ENCODE peak calls at places on chromosome 19, in seven cellular contexts. One of them, this sample, is unnamed.

GRCh38 chr19:574658-575526 is 2.5 kb downstream of the BSG start:
- DNase-seq in AML-193: peak; percentile 32
- DNase-seq in cardiac fibroblast: peak; percentile 32
- DNase-seq in NCI-H510A: no peak
- DNase-seq in stimulated activated CD8-positive, alpha-beta memory T cell treated with anti-CD3 and anti-CD28 coated beads, Interleukin-15, amount 100 ng/mL, for 24 hours: no peak
- DNase-seq in left lung: peak; percentile 80
- DNase-seq in C1 segment of cervical spinal cord: no peak
- DNase-seq in this sample: no peak

GRCh38 chr19:28586501-28586900 is 626.5 kb downstream of the UQCRFS1 start:
- DNase-seq in stimulated activated CD8-positive, alpha-beta memory T cell treated with anti-CD3 and anti-CD28 coated beads, Interleukin-15, amount 100 ng/mL, for 24 hours: no peak
- DNase-seq in C1 segment of cervical spinal cord: no peak
- DNase-seq in NCI-H510A: no peak
- DNase-seq in cardiac fibroblast: no peak
- DNase-seq in AML-193: no peak
- DNase-seq in left lung: no peak
- DNase-seq in this sample: no peak

GRCh38 chr19:1001538-1002166 is 1.4 kb downstream of the GRIN3B start:
- DNase-seq in NCI-H510A: no peak
- DNase-seq in stimulated activated CD8-positive, alpha-beta memory T cell treated with anti-CD3 and anti-CD28 coated beads, Interleukin-15, amount 100 ng/mL, for 24 hours: peak; percentile 53
- DNase-seq in AML-193: peak; percentile 17
- DNase-seq in C1 segment of cervical spinal cord: peak; percentile 2
- DNase-seq in cardiac fibroblast: no peak
- DNase-seq in left lung: peak; percentile 95
- DNase-seq in this sample: peak; percentile 81

GRCh38 chr19:10430505-10431253 is 10.3 kb downstream of the PDE4A start:
- DNase-seq in stimulated activated CD8-positive, alpha-beta memory T cell treated with anti-CD3 and anti-CD28 coated beads, Interleukin-15, amount 100 ng/mL, for 24 hours: no peak
- DNase-seq in NCI-H510A: no peak
- DNase-seq in AML-193: no peak
- DNase-seq in C1 segment of cervical spinal cord: no peak
- DNase-seq in cardiac fibroblast: peak; percentile 32
- DNase-seq in left lung: peak; percentile 91
- DNase-seq in this sample: no peak

GRCh38 chr19:32662186-32662585 is 12.8 kb downstream of the ANKRD27 start:
- DNase-seq in left lung: no peak
- DNase-seq in cardiac fibroblast: peak; percentile 80
- DNase-seq in AML-193: peak; percentile 18
- DNase-seq in C1 segment of cervical spinal cord: no peak
- DNase-seq in NCI-H510A: no peak
- DNase-seq in stimulated activated CD8-positive, alpha-beta memory T cell treated with anti-CD3 and anti-CD28 coated beads, Interleukin-15, amount 100 ng/mL, for 24 hours: no peak
- DNase-seq in this sample: no peak

GRCh38 chr19:16670291-16670690 is 9.4 kb downstream of the TMEM38A start:
- DNase-seq in stimulated activated CD8-positive, alpha-beta memory T cell treated with anti-CD3 and anti-CD28 coated beads, Interleukin-15, amount 100 ng/mL, for 24 hours: no peak
- DNase-seq in NCI-H510A: no peak
- DNase-seq in C1 segment of cervical spinal cord: no peak
- DNase-seq in cardiac fibroblast: no peak
- DNase-seq in AML-193: no peak
- DNase-seq in left lung: peak; percentile 31
- DNase-seq in this sample: no peak

GRCh38 chr19:52351512-52351911 is 15.5 kb downstream of the ZNF610 start:
- DNase-seq in stimulated activated CD8-positive, alpha-beta memory T cell treated with anti-CD3 and anti-CD28 coated beads, Interleukin-15, amount 100 ng/mL, for 24 hours: no peak
- DNase-seq in NCI-H510A: no peak
- DNase-seq in AML-193: no peak
- DNase-seq in C1 segment of cervical spinal cord: no peak
- DNase-seq in left lung: no peak
- DNase-seq in cardiac fibroblast: no peak
- DNase-seq in this sample: no peak

GRCh38 chr19:4454952-4455738 is 2.4 kb downstream of the UBXN6 start:
- DNase-seq in AML-193: no peak
- DNase-seq in left lung: no peak
- DNase-seq in stimulated activated CD8-positive, alpha-beta memory T cell treated with anti-CD3 and anti-CD28 coated beads, Interleukin-15, amount 100 ng/mL, for 24 hours: no peak
- DNase-seq in NCI-H510A: no peak
- DNase-seq in C1 segment of cervical spinal cord: no peak
- DNase-seq in cardiac fibroblast: peak; percentile 43
- DNase-seq in this sample: no peak

GRCh38 chr19:18776736-18777135 is 14.4 kb downstream of the COMP start:
- DNase-seq in cardiac fibroblast: peak; percentile 52
- DNase-seq in left lung: no peak
- DNase-seq in stimulated activated CD8-positive, alpha-beta memory T cell treated with anti-CD3 and anti-CD28 coated beads, Interleukin-15, amount 100 ng/mL, for 24 hours: no peak
- DNase-seq in AML-193: no peak
- DNase-seq in NCI-H510A: no peak
- DNase-seq in C1 segment of cervical spinal cord: no peak
- DNase-seq in this sample: no peak

GRCh38 chr19:47331931-47332547 is at the start of gene C5AR2:
- DNase-seq in cardiac fibroblast: peak; percentile 45
- DNase-seq in left lung: peak; percentile 37
- DNase-seq in NCI-H510A: no peak
- DNase-seq in stimulated activated CD8-positive, alpha-beta memory T cell treated with anti-CD3 and anti-CD28 coated beads, Interleukin-15, amount 100 ng/mL, for 24 hours: no peak
- DNase-seq in C1 segment of cervical spinal cord: no peak
- DNase-seq in AML-193: no peak
- DNase-seq in this sample: no peak

GRCh38 chr19:10104665-10105221 is 1.4 kb upstream of the PPAN start:
- DNase-seq in C1 segment of cervical spinal cord: no peak
- DNase-seq in left lung: peak; percentile 55
- DNase-seq in AML-193: no peak
- DNase-seq in NCI-H510A: no peak
- DNase-seq in stimulated activated CD8-positive, alpha-beta memory T cell treated with anti-CD3 and anti-CD28 coated beads, Interleukin-15, amount 100 ng/mL, for 24 hours: no peak
- DNase-seq in cardiac fibroblast: no peak
- DNase-seq in this sample: peak; percentile 6

GRCh38 chr19:2138061-2138728 is 13.2 kb downstream of the AP3D1 start:
- DNase-seq in stimulated activated CD8-positive, alpha-beta memory T cell treated with anti-CD3 and anti-CD28 coated beads, Interleukin-15, amount 100 ng/mL, for 24 hours: no peak
- DNase-seq in NCI-H510A: no peak
- DNase-seq in AML-193: no peak
- DNase-seq in C1 segment of cervical spinal cord: no peak
- DNase-seq in left lung: no peak
- DNase-seq in cardiac fibroblast: no peak
- DNase-seq in this sample: no peak

GRCh38 chr19:28505933-28506332 is 707.0 kb downstream of the UQCRFS1 start:
- DNase-seq in NCI-H510A: no peak
- DNase-seq in AML-193: no peak
- DNase-seq in C1 segment of cervical spinal cord: no peak
- DNase-seq in left lung: no peak
- DNase-seq in cardiac fibroblast: no peak
- DNase-seq in stimulated activated CD8-positive, alpha-beta memory T cell treated with anti-CD3 and anti-CD28 coated beads, Interleukin-15, amount 100 ng/mL, for 24 hours: no peak
- DNase-seq in this sample: no peak

GRCh38 chr19:49615861-49616260 is 24.1 kb downstream of the RRAS start:
- DNase-seq in C1 segment of cervical spinal cord: no peak
- DNase-seq in stimulated activated CD8-positive, alpha-beta memory T cell treated with anti-CD3 and anti-CD28 coated beads, Interleukin-15, amount 100 ng/mL, for 24 hours: no peak
- DNase-seq in AML-193: no peak
- DNase-seq in NCI-H510A: no peak
- DNase-seq in left lung: peak; percentile 67
- DNase-seq in cardiac fibroblast: no peak
- DNase-seq in this sample: no peak

GRCh38 chr19:13953021-13953531 is 767 bp downstream of the DCAF15 start:
- DNase-seq in stimulated activated CD8-positive, alpha-beta memory T cell treated with anti-CD3 and anti-CD28 coated beads, Interleukin-15, amount 100 ng/mL, for 24 hours: no peak
- DNase-seq in C1 segment of cervical spinal cord: no peak
- DNase-seq in NCI-H510A: no peak
- DNase-seq in left lung: no peak
- DNase-seq in AML-193: peak; percentile 20
- DNase-seq in cardiac fibroblast: peak; percentile 63
- DNase-seq in this sample: no peak

GRCh38 chr19:51664997-51665396 is 18.4 kb upstream of the SIGLEC14 start:
- DNase-seq in AML-193: peak; percentile 26
- DNase-seq in cardiac fibroblast: peak; percentile 41
- DNase-seq in stimulated activated CD8-positive, alpha-beta memory T cell treated with anti-CD3 and anti-CD28 coated beads, Interleukin-15, amount 100 ng/mL, for 24 hours: no peak
- DNase-seq in NCI-H510A: no peak
- DNase-seq in C1 segment of cervical spinal cord: no peak
- DNase-seq in left lung: no peak
- DNase-seq in this sample: no peak

GRCh38 chr19:41578886-41579285 is 2.9 kb downstream of the CEACAM21 start:
- DNase-seq in left lung: no peak
- DNase-seq in cardiac fibroblast: no peak
- DNase-seq in NCI-H510A: no peak
- DNase-seq in stimulated activated CD8-positive, alpha-beta memory T cell treated with anti-CD3 and anti-CD28 coated beads, Interleukin-15, amount 100 ng/mL, for 24 hours: no peak
- DNase-seq in C1 segment of cervical spinal cord: no peak
- DNase-seq in AML-193: no peak
- DNase-seq in this sample: no peak

GRCh38 chr19:29260477-29261317 is 47.7 kb upstream of the UQCRFS1 start:
- DNase-seq in stimulated activated CD8-positive, alpha-beta memory T cell treated with anti-CD3 and anti-CD28 coated beads, Interleukin-15, amount 100 ng/mL, for 24 hours: no peak
- DNase-seq in cardiac fibroblast: peak; percentile 51
- DNase-seq in NCI-H510A: no peak
- DNase-seq in AML-193: peak; percentile 29
- DNase-seq in C1 segment of cervical spinal cord: no peak
- DNase-seq in left lung: no peak
- DNase-seq in this sample: no peak

GRCh38 chr19:38617764-38618589 is at the start of gene MAP4K1:
- DNase-seq in AML-193: peak; percentile 44
- DNase-seq in C1 segment of cervical spinal cord: no peak
- DNase-seq in cardiac fibroblast: no peak
- DNase-seq in left lung: peak; percentile 86
- DNase-seq in NCI-H510A: peak; percentile 49
- DNase-seq in stimulated activated CD8-positive, alpha-beta memory T cell treated with anti-CD3 and anti-CD28 coated beads, Interleukin-15, amount 100 ng/mL, for 24 hours: peak; percentile 38
- DNase-seq in this sample: no peak

GRCh38 chr19:36003284-36003683 is 5.3 kb downstream of the SYNE4 start:
- DNase-seq in left lung: no peak
- DNase-seq in cardiac fibroblast: no peak
- DNase-seq in C1 segment of cervical spinal cord: no peak
- DNase-seq in stimulated activated CD8-positive, alpha-beta memory T cell treated with anti-CD3 and anti-CD28 coated beads, Interleukin-15, amount 100 ng/mL, for 24 hours: no peak
- DNase-seq in NCI-H510A: no peak
- DNase-seq in AML-193: no peak
- DNase-seq in this sample: no peak

GRCh38 chr19:41195675-41196497 is 2.9 kb downstream of the CYP2S1 start:
- DNase-seq in NCI-H510A: no peak
- DNase-seq in stimulated activated CD8-positive, alpha-beta memory T cell treated with anti-CD3 and anti-CD28 coated beads, Interleukin-15, amount 100 ng/mL, for 24 hours: no peak
- DNase-seq in C1 segment of cervical spinal cord: no peak
- DNase-seq in AML-193: no peak
- DNase-seq in cardiac fibroblast: peak; percentile 61
- DNase-seq in left lung: no peak
- DNase-seq in this sample: no peak

GRCh38 chr19:21580818-21581217 is 75.4 kb downstream of the ZNF429 start:
- DNase-seq in cardiac fibroblast: no peak
- DNase-seq in left lung: no peak
- DNase-seq in stimulated activated CD8-positive, alpha-beta memory T cell treated with anti-CD3 and anti-CD28 coated beads, Interleukin-15, amount 100 ng/mL, for 24 hours: no peak
- DNase-seq in AML-193: no peak
- DNase-seq in NCI-H510A: no peak
- DNase-seq in C1 segment of cervical spinal cord: no peak
- DNase-seq in this sample: no peak

GRCh38 chr19:33227242-33227650 is 1.6 kb upstream of the SLC7A10 start:
- DNase-seq in AML-193: no peak
- DNase-seq in cardiac fibroblast: no peak
- DNase-seq in NCI-H510A: no peak
- DNase-seq in stimulated activated CD8-positive, alpha-beta memory T cell treated with anti-CD3 and anti-CD28 coated beads, Interleukin-15, amount 100 ng/mL, for 24 hours: no peak
- DNase-seq in C1 segment of cervical spinal cord: no peak
- DNase-seq in left lung: peak; percentile 76
- DNase-seq in this sample: no peak

GRCh38 chr19:19540707-19541515 is 2.8 kb downstream of the CILP2 start:
- DNase-seq in NCI-H510A: no peak
- DNase-seq in stimulated activated CD8-positive, alpha-beta memory T cell treated with anti-CD3 and anti-CD28 coated beads, Interleukin-15, amount 100 ng/mL, for 24 hours: peak; percentile 43
- DNase-seq in cardiac fibroblast: peak; percentile 37
- DNase-seq in C1 segment of cervical spinal cord: no peak
- DNase-seq in AML-193: no peak
- DNase-seq in left lung: no peak
- DNase-seq in this sample: no peak

GRCh38 chr19:50500060-50500752 is 10.8 kb downstream of the JOSD2 start:
- DNase-seq in C1 segment of cervical spinal cord: no peak
- DNase-seq in cardiac fibroblast: no peak
- DNase-seq in NCI-H510A: no peak
- DNase-seq in stimulated activated CD8-positive, alpha-beta memory T cell treated with anti-CD3 and anti-CD28 coated beads, Interleukin-15, amount 100 ng/mL, for 24 hours: no peak
- DNase-seq in AML-193: no peak
- DNase-seq in left lung: peak; percentile 62
- DNase-seq in this sample: no peak

GRCh38 chr19:7004313-7004931 is 16.8 kb downstream of the MBD3L2B start:
- DNase-seq in AML-193: peak; percentile 59
- DNase-seq in left lung: no peak
- DNase-seq in NCI-H510A: no peak
- DNase-seq in C1 segment of cervical spinal cord: no peak
- DNase-seq in stimulated activated CD8-positive, alpha-beta memory T cell treated with anti-CD3 and anti-CD28 coated beads, Interleukin-15, amount 100 ng/mL, for 24 hours: no peak
- DNase-seq in cardiac fibroblast: no peak
- DNase-seq in this sample: no peak

GRCh38 chr19:4042731-4043082 is 24.0 kb downstream of the ZBTB7A start:
- DNase-seq in left lung: peak; percentile 83
- DNase-seq in stimulated activated CD8-positive, alpha-beta memory T cell treated with anti-CD3 and anti-CD28 coated beads, Interleukin-15, amount 100 ng/mL, for 24 hours: no peak
- DNase-seq in cardiac fibroblast: no peak
- DNase-seq in AML-193: no peak
- DNase-seq in C1 segment of cervical spinal cord: no peak
- DNase-seq in NCI-H510A: peak; percentile 32
- DNase-seq in this sample: no peak

GRCh38 chr19:51251453-51251790 is 542 bp downstream of the SIGLECL1 start:
- DNase-seq in AML-193: no peak
- DNase-seq in C1 segment of cervical spinal cord: no peak
- DNase-seq in left lung: no peak
- DNase-seq in NCI-H510A: no peak
- DNase-seq in cardiac fibroblast: no peak
- DNase-seq in stimulated activated CD8-positive, alpha-beta memory T cell treated with anti-CD3 and anti-CD28 coated beads, Interleukin-15, amount 100 ng/mL, for 24 hours: no peak
- DNase-seq in this sample: no peak

GRCh38 chr19:48490980-48491792 is 20.4 kb downstream of the LMTK3 start:
- DNase-seq in left lung: no peak
- DNase-seq in cardiac fibroblast: no peak
- DNase-seq in AML-193: no peak
- DNase-seq in stimulated activated CD8-positive, alpha-beta memory T cell treated with anti-CD3 and anti-CD28 coated beads, Interleukin-15, amount 100 ng/mL, for 24 hours: no peak
- DNase-seq in NCI-H510A: peak; percentile 47
- DNase-seq in C1 segment of cervical spinal cord: no peak
- DNase-seq in this sample: no peak